ENCODE peak calls at places on chromosomes 3 and 15, in five cellular contexts. M is tibial artery, J is stomach, F is Peyer's patch, T is transverse colon. S is an unnamed sample.

GRCh38 chr15:84981711-84982300 is at the start of gene PDE8A:
- DNase-seq in M (peak), F (peak), T (peak), J (peak), S (no peak)

GRCh38 chr3:44033123-44033522 is 208.6 kb upstream of the TOPAZ1 start:
- DNase-seq in M (no peak), F (no peak), T (no peak), J (no peak), S (no peak)

GRCh38 chr15:34851751-34852150 is 56.4 kb upstream of the ACTC1 start:
- DNase-seq in J (no peak), M (no peak), T (no peak), F (no peak), S (no peak)

GRCh38 chr3:24773798-24774197 is 279.1 kb upstream of the THRB start:
- DNase-seq in F (no peak), M (no peak), T (peak), J (peak), S (no peak)

GRCh38 chr3:40366203-40367162 is 20.5 kb upstream of the ENTPD3 start:
- DNase-seq in T (no peak), M (no peak), J (no peak), F (no peak), S (no peak)

GRCh38 chr3:160134454-160134853 is 90.8 kb upstream of the C3orf80 start:
- DNase-seq in F (no peak), T (no peak), J (no peak), M (no peak), S (no peak)

GRCh38 chr15:52785672-52786406 is 4.3 kb downstream of the ONECUT1 start:
- DNase-seq in M (no peak), J (no peak), T (no peak), F (no peak), S (no peak)

GRCh38 chr3:11480663-11481298 is 162.9 kb downstream of the VGLL4 start:
- DNase-seq in M (no peak), J (peak), T (peak), F (no peak), S (no peak)

GRCh38 chr15:68542771-68543544 is 35.8 kb upstream of the CORO2B start:
- DNase-seq in T (no peak), M (peak), J (no peak), F (no peak), S (no peak)

GRCh38 chr3:1728510-1728909 is 370.2 kb upstream of the CNTN4 start:
- DNase-seq in J (no peak), T (no peak), F (no peak), M (no peak), S (no peak)

GRCh38 chr15:69346112-69346511 is 47.4 kb downstream of the PAQR5 start:
- DNase-seq in M (no peak), T (no peak), J (no peak), F (no peak), S (no peak)

GRCh38 chr3:11583638-11584046 is 60.1 kb downstream of the VGLL4 start:
- DNase-seq in F (no peak), J (no peak), T (no peak), M (no peak), S (no peak)

GRCh38 chr3:14583543-14584091 is 43.5 kb upstream of the GRIP2 start:
- DNase-seq in J (no peak), T (no peak), M (no peak), F (no peak), S (no peak)

GRCh38 chr3:95408464-95408862 is 1345.6 kb downstream of the NSUN3 start:
- DNase-seq in M (no peak), T (no peak), J (no peak), F (no peak), S (no peak)

GRCh38 chr3:173397161-173398110 is at the start of gene NLGN1:
- DNase-seq in F (peak), T (peak), M (peak), J (peak), S (peak)
- TF ChIP-seq CTCF in F (no peak), T (peak), M (no peak), J (no peak), S (peak)

GRCh38 chr15:25710184-25710583 is 152.9 kb downstream of the ATP10A start:
- DNase-seq in T (peak), M (peak), J (peak), F (peak), S (no peak)
- TF ChIP-seq CTCF in T (peak), M (peak), J (peak), F (peak), S (peak)

DNA sequence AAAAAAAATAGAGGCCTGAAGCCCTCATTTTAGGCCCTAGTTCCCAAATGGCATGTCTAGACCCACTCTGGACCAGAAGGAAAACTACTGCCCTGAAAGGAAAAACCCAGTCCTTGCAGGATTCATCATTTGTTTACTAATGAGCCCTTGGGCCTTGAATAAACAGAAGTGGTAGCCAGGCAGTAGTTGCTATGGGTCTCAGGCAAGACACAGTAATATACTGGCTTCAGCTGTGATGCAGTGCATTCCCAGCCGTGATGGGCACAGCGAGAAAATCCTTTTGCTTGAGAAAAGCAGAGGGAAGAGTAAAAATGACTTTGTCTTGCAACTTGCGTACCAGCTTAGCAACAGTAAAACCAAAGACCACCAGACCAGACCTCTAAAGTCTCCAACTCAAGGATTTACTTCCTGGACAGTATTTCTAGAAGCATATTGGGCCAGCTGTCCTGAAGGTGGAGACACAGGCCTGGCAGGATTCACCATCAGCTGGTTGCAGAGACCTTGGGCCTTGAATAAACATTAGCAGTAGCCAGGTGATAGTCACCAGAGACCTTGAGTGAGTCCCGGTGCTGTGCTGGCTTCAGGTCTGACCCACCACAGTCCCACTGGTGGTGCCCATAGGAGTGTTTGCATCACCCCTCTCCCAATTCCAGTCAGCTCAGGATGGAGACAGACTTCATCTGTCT is 208.3 kb upstream of the SLITRK3 start:
- DNase-seq in M (no peak), T (no peak), J (no peak), F (no peak), S (no peak)
- TF ChIP-seq CTCF in M (no peak), T (no peak), J (no peak), F (no peak), S (no peak)

GRCh38 chr15:65517866-65518207 is 348 bp upstream of the DPP8 start:
- DNase-seq in M (no peak), J (no peak), F (no peak), T (no peak), S (no peak)
- TF ChIP-seq CTCF in M (no peak), J (no peak), F (no peak), T (no peak), S (peak)

DNA sequence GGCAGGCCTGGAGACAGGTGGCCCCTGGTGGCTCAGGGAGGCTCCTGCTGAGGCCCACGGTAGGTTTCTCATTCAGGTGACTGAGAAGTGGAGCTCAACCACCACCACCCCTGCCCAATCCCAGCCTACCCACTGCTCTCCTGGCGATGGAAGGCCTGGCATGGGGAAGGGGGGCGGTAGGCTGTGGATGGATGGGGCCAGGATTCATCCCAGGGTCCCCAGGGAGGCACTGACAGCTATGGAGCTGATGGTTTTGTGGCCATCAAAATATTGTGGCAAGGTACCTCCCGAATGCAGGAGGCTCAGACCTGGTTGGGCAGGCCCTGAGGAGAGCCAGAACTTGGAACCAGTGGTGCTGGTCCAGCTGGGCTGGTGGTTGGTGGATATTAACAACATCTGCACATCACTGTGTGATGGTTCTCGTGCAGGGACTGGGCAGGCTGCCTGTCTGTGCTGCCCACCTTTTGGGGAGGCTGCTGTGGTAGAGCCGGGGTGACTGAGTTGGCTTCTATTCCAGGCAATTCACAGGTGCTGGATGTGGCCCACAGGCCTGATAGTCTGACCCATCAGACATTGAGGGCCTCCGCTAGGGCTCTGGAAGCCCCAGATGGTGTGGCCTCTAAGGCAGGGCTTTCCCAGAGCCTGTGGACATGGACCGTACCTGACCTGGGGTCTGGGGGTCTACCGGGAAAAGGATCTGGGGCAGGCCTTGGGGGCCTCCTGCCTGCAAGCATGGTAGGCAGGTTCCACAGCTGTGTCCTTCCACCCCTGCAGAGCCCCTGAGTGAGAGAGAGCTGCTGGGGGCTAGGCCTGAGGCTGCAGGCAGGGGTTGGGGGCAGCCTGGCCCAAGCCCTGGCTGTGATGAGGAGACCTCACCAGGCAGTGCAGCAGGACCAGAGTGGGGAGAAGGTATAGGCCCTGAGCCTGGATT is 3.4 kb downstream of the ZBTB47 start:
- DNase-seq in J (no peak), M (no peak), T (no peak), F (no peak), S (no peak)
- TF ChIP-seq CTCF in J (no peak), M (no peak), T (no peak), F (no peak), S (no peak)

DNA sequence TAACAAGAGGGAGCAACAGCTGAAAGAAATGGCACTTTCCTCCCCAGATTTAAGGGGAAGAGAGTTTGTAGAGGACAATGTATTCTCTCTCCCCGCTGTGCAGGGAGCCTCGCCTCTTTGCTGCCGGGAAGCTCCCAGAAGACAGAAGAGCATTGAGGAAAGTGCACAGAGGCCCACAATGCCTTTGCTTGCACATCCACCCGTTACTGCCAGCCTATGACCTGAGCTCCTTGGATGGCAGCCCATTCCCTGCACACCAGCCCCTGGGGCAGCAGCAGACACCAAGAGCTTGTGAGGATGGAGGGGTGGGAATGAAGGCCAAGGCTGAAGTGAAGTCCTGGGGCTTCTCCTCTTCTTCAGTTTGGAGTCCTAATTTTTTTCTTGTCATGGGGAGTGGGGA is 67.0 kb downstream of the CLDN11 start:
- DNase-seq in J (no peak), F (no peak), M (no peak), T (no peak), S (no peak)
- TF ChIP-seq CTCF in J (no peak), F (no peak), M (no peak), T (no peak), S (no peak)

GRCh38 chr3:145915787-145916186 is 245.2 kb downstream of the PLOD2 start:
- DNase-seq in T (no peak), F (no peak), J (no peak), M (no peak), S (no peak)
- TF ChIP-seq CTCF in T (no peak), F (no peak), J (no peak), M (no peak), S (no peak)

GRCh38 chr3:141998674-141999290 is 122.3 kb downstream of the ATP1B3 start:
- DNase-seq in F (no peak), T (no peak), J (no peak), M (no peak), S (no peak)
- TF ChIP-seq CTCF in F (peak), T (peak), J (no peak), M (no peak), S (peak)

GRCh38 chr3:67601919-67602608 is 52.3 kb downstream of the SUCLG2 start:
- DNase-seq in J (no peak), T (no peak), F (no peak), M (no peak), S (no peak)

GRCh38 chr3:67602816-67603215 is 51.6 kb downstream of the SUCLG2 start:
- DNase-seq in M (no peak), T (no peak), F (no peak), J (no peak), S (no peak)

GRCh38 chr3:67601385-67601784 is 53.0 kb downstream of the SUCLG2 start:
- DNase-seq in T (no peak), M (no peak), F (no peak), J (no peak), S (no peak)

GRCh38 chr3:67608034-67608433 is 46.4 kb downstream of the SUCLG2 start:
- DNase-seq in T (no peak), F (no peak), M (no peak), J (no peak), S (no peak)

GRCh38 chr3:67605377-67605776 is 49.0 kb downstream of the SUCLG2 start:
- DNase-seq in F (no peak), M (no peak), T (no peak), J (no peak), S (no peak)
- TF ChIP-seq CTCF in F (no peak), M (peak), T (no peak), J (no peak), S (peak)

GRCh38 chr3:63349583-63350177 is 71.6 kb downstream of the SYNPR start:
- DNase-seq in T (peak), F (no peak), M (no peak), J (peak), S (no peak)
- TF ChIP-seq CTCF in T (peak), F (peak), M (peak), J (peak), S (peak)